ENCODE peak calls at places on chromosomes 12 and 14, in six cellular contexts. K is GM13977, Z is D721Med, H is MM.1S, P is heart left ventricle, T is progenitor cell of endocrine pancreas. G is an unnamed sample.

GRCh38 chr14:30296956-30297405 is 262.0 kb upstream of the G2E3 start:
- DNase-seq in K (no peak), Z (no peak), H (no peak), P (no peak), T (no peak), G (no peak)

GRCh38 chr12:127773520-127773919 is 493.4 kb upstream of the TMEM132C start:
- DNase-seq in K (no peak), Z (no peak), H (no peak), P (no peak), T (no peak), G (no peak)

GRCh38 chr14:54622189-54622958 is 55.4 kb downstream of the SAMD4A start:
- DNase-seq in K (peak), Z (no peak), H (no peak), P (no peak), T (no peak), G (no peak)

GRCh38 chr12:6554168-6554989 is 1.5 kb downstream of the IFFO1 start:
- DNase-seq in K (peak), Z (no peak), H (peak), P (peak), T (peak), G (peak)

GRCh38 chr14:105034314-105035039 is 13.6 kb upstream of the CDCA4 start:
- DNase-seq in K (no peak), Z (no peak), H (no peak), P (no peak), T (no peak), G (no peak)

GRCh38 chr12:25084816-25085215 is 110.1 kb downstream of the DNAI7 start:
- DNase-seq in K (no peak), Z (no peak), H (no peak), P (no peak), T (no peak), G (no peak)

GRCh38 chr14:91873476-91874265 is 6.3 kb upstream of the TC2N start:
- DNase-seq in K (peak), Z (no peak), H (no peak), P (no peak), T (no peak), G (peak)

GRCh38 chr12:81573228-81573627 is 185.9 kb downstream of the PPFIA2 start:
- DNase-seq in K (no peak), Z (no peak), H (no peak), P (no peak), T (no peak), G (no peak)

GRCh38 chr12:114414866-114415524 is 9.1 kb upstream of the TBX5 start:
- DNase-seq in K (peak), Z (no peak), H (no peak), P (no peak), T (no peak), G (no peak)

GRCh38 chr14:89134640-89135039 is 282.4 kb downstream of the FOXN3 start:
- DNase-seq in K (no peak), Z (no peak), H (no peak), P (no peak), T (no peak), G (no peak)

GRCh38 chr14:44404021-44404420 is 103.1 kb downstream of the FSCB start:
- DNase-seq in K (no peak), Z (no peak), H (no peak), P (no peak), T (no peak), G (no peak)

GRCh38 chr14:35420036-35420811 is 15.7 kb upstream of the NFKBIA start:
- DNase-seq in K (no peak), Z (no peak), H (no peak), P (no peak), T (no peak), G (no peak)

GRCh38 chr12:123384318-123384993 is 524 bp downstream of the KMT5A start:
- DNase-seq in K (peak), Z (no peak), H (peak), P (no peak), T (peak), G (no peak)

DNA sequence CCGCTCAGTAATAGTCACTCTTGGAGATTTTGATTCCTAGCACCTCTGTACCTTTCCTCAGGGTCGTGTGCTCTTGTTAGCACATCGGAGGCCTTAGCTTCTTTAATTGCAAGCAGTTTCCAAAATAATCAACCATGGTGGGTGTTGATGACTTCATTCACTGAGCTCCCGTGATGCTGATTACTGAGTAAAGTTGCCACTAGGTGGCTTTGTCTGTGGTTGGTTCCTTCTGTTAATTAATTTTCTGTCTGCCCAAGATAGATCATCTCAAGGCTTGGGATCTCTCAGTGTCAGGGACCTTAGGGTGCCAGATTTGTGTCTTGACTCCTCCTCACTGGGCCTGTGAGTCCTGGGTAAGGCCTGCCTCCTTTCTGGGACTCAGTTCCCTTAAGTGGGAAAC is 54.3 kb downstream of the PTPN11 start:
- DNase-seq in K (peak), Z (no peak), H (no peak), P (no peak), T (no peak), G (no peak)
- TF ChIP-seq CTCF in K (peak), Z (no peak), H (no peak), P (no peak), T (peak), G (no peak)

GRCh38 chr12:22544038-22544979 is at the start of gene C2CD5:
- DNase-seq in K (peak), Z (peak), H (peak), P (peak), T (peak), G (peak)
- TF ChIP-seq CTCF in K (peak), Z (peak), H (peak), P (peak), T (peak), G (no peak)

GRCh38 chr14:81710232-81710845 is 176.7 kb upstream of the SEL1L start:
- DNase-seq in K (no peak), Z (no peak), H (peak), P (no peak), T (peak), G (no peak)
- TF ChIP-seq CTCF in K (peak), Z (peak), H (peak), P (peak), T (peak), G (no peak)

GRCh38 chr14:68775614-68776126 is 17.2 kb downstream of the ZFP36L1 start:
- DNase-seq in K (no peak), Z (no peak), H (no peak), P (no peak), T (no peak), G (peak)
- TF ChIP-seq CTCF in K (peak), Z (no peak), H (peak), P (no peak), T (no peak), G (no peak)

GRCh38 chr14:102514987-102515733 is 5.6 kb upstream of the ANKRD9 start:
- DNase-seq in K (no peak), Z (no peak), H (no peak), P (no peak), T (no peak), G (no peak)

GRCh38 chr14:102516531-102517411 is 7.2 kb upstream of the ANKRD9 start:
- DNase-seq in K (peak), Z (peak), H (no peak), P (peak), T (peak), G (peak)

GRCh38 chr14:102513899-102514772 is 4.6 kb upstream of the ANKRD9 start:
- DNase-seq in K (no peak), Z (no peak), H (no peak), P (no peak), T (no peak), G (no peak)

GRCh38 chr14:102518063-102518648 is 8.6 kb upstream of the ANKRD9 start:
- DNase-seq in K (no peak), Z (no peak), H (no peak), P (no peak), T (no peak), G (no peak)

GRCh38 chr14:102517412-102518062 is 8.0 kb upstream of the ANKRD9 start:
- DNase-seq in K (no peak), Z (no peak), H (no peak), P (no peak), T (no peak), G (no peak)
- TF ChIP-seq CTCF in K (no peak), Z (no peak), H (no peak), P (no peak), T (no peak), G (no peak)

GRCh38 chr12:15152456-15152855 is 68.8 kb downstream of the RERG start:
- DNase-seq in K (no peak), Z (no peak), H (no peak), P (no peak), T (no peak), G (no peak)
- TF ChIP-seq CTCF in K (no peak), Z (no peak), H (no peak), P (no peak), T (peak), G (no peak)

GRCh38 chr14:96040836-96041371 is 1.7 kb downstream of the C14orf132 start:
- DNase-seq in K (no peak), Z (no peak), H (no peak), P (no peak), T (no peak), G (no peak)

GRCh38 chr14:96038920-96039632 is at the start of gene C14orf132:
- DNase-seq in K (peak), Z (peak), H (peak), P (peak), T (peak), G (peak)

GRCh38 chr14:96038558-96038919 is 623 bp upstream of the C14orf132 start:
- DNase-seq in K (no peak), Z (no peak), H (no peak), P (no peak), T (no peak), G (no peak)

GRCh38 chr14:96037891-96038557 is 1.1 kb upstream of the C14orf132 start:
- DNase-seq in K (no peak), Z (no peak), H (no peak), P (peak), T (no peak), G (no peak)

GRCh38 chr14:96039633-96040311 is 610 bp downstream of the C14orf132 start:
- DNase-seq in K (no peak), Z (no peak), H (no peak), P (no peak), T (peak), G (no peak)
- TF ChIP-seq CTCF in K (peak), Z (peak), H (no peak), P (peak), T (peak), G (no peak)

DNA sequence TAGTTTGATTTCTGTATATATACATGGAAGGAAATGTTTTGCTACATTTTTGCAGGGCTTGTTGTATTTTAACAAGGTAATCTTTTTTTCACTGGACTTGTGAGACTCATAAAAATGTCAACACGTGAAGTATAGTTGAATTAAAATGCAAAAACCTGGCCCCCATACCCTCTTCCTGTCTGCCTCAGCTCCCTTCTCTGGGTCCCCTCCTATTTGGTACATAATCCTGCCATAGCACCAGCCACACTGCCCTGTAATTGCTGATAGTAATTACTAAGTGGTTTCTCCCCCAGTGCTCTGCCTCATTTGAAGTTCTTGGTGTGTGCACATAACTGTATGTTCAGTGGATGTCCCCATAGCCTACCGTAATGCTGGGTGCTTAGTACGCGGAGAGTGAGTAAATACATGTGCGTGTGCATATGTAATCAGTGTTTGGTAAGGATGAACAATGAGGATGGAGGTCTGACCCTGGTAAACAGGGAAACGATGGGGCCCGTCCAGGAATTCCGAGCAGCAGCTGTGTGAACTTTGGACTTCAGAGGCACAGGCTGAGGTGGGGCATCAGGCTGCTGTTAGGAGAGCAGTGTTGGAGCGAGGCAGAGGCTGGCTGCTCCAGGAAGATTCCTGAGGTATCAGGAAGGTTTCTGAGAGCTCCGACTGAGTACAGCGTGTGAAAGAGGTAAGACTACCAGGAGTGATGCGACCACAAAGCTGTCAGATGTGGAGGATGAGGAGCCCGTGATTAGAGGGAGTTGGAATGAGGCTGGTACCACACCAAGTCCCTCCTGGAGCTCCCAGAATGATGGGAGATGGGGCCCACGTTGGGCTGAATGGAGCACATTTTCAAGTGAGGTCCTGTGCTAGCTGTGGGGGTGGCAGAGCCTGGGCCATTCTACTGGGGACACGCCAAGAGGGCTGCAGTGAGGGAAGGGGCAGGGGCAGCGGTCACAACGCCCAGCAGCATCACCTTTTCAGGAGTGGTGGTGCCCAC is 106.8 kb downstream of the PELI2 start:
- DNase-seq in K (no peak), Z (no peak), H (no peak), P (no peak), T (peak), G (no peak)
- TF ChIP-seq CTCF in K (no peak), Z (no peak), H (no peak), P (no peak), T (no peak), G (no peak)

GRCh38 chr14:25049559-25050493 is at the start of gene STXBP6:
- DNase-seq in K (peak), Z (no peak), H (peak), P (peak), T (peak), G (no peak)
- TF ChIP-seq CTCF in K (no peak), Z (no peak), H (no peak), P (no peak), T (no peak), G (no peak)

GRCh38 chr12:119652665-119653064 is 15.3 kb upstream of the PRKAB1 start:
- DNase-seq in K (no peak), Z (no peak), H (no peak), P (no peak), T (no peak), G (no peak)

GRCh38 chr12:119644930-119645329 is 23.0 kb upstream of the PRKAB1 start:
- DNase-seq in K (no peak), Z (no peak), H (peak), P (no peak), T (no peak), G (no peak)

GRCh38 chr12:119645535-119646059 is 22.3 kb upstream of the PRKAB1 start:
- DNase-seq in K (no peak), Z (no peak), H (no peak), P (no peak), T (no peak), G (no peak)

GRCh38 chr12:119649202-119649808 is 18.6 kb upstream of the PRKAB1 start:
- DNase-seq in K (peak), Z (peak), H (no peak), P (no peak), T (no peak), G (no peak)
- TF ChIP-seq CTCF in K (peak), Z (peak), H (peak), P (peak), T (peak), G (peak)

G was measured in activated B cell treated with CpG ODN at 0.5 μM for 24 hours.